ENCODE peak calls at places on chromosome 11, in six cellular contexts. Q, U, F, X, W and L are unnamed samples.

GRCh38 chr11:21635359-21635758 is 557.5 kb upstream of the ANO5 start:
- DNase-seq in U (no peak), F (no peak), Q (no peak), X (no peak), W (no peak), L (no peak)

GRCh38 chr11:65417221-65417701 is 5.3 kb upstream of the NEAT1 start:
- DNase-seq in Q (no peak), W (no peak), F (no peak), U (peak), X (peak), L (peak)

GRCh38 chr11:109957601-109958000 is 135.6 kb upstream of the ZC3H12C start:
- DNase-seq in Q (no peak), W (no peak), F (no peak), X (no peak), U (no peak), L (no peak)

GRCh38 chr11:8031248-8032115 is 44.3 kb downstream of the EIF3F start:
- DNase-seq in X (no peak), U (no peak), W (no peak), Q (no peak), F (no peak), L (no peak)

GRCh38 chr11:75055511-75055910 is 41.2 kb downstream of the OR2AT4 start:
- DNase-seq in X (no peak), W (no peak), Q (peak), U (no peak), F (no peak), L (no peak)

GRCh38 chr11:2134022-2135010 is 4.9 kb downstream of the IGF2 start:
- DNase-seq in X (no peak), Q (no peak), U (no peak), W (no peak), F (no peak), L (no peak)

GRCh38 chr11:103202048-103202651 is 92.9 kb downstream of the DYNC2H1 start:
- DNase-seq in X (no peak), Q (peak), U (no peak), F (peak), W (peak), L (no peak)

GRCh38 chr11:12126352-12127019 is 16.1 kb downstream of the MICAL2 start:
- DNase-seq in W (peak), F (no peak), Q (peak), U (no peak), X (no peak), L (peak)

GRCh38 chr11:112195906-112196305 is 20.6 kb downstream of the BCO2 start:
- DNase-seq in X (no peak), F (no peak), W (no peak), Q (peak), U (no peak), L (no peak)

GRCh38 chr11:129167315-129167714 is 24.8 kb downstream of the ARHGAP32 start:
- DNase-seq in X (no peak), U (no peak), F (no peak), W (no peak), Q (no peak), L (no peak)

GRCh38 chr11:27868226-27868625 is 168.0 kb upstream of the BDNF start:
- DNase-seq in U (no peak), F (no peak), X (no peak), W (no peak), Q (no peak), L (no peak)

GRCh38 chr11:102117472-102118113 is 7.3 kb downstream of the YAP1 start:
- DNase-seq in X (no peak), F (no peak), W (peak), U (no peak), Q (no peak), L (no peak)

GRCh38 chr11:65945941-65946558 is 770 bp downstream of the TSGA10IP start:
- DNase-seq in Q (no peak), F (no peak), W (no peak), U (no peak), X (no peak), L (no peak)

GRCh38 chr11:19853901-19854300 is 141.3 kb downstream of the NAV2 start:
- DNase-seq in Q (no peak), U (no peak), W (no peak), F (peak), X (no peak), L (no peak)

GRCh38 chr11:69364901-69365300 is 70.9 kb downstream of the MYEOV start:
- DNase-seq in X (no peak), Q (peak), W (peak), F (no peak), U (no peak), L (no peak)

GRCh38 chr11:93642416-93642815 is 19.1 kb upstream of the CEP295 start:
- DNase-seq in U (no peak), X (no peak), W (no peak), Q (no peak), F (no peak), L (no peak)

GRCh38 chr11:73413246-73413645 is 37.0 kb downstream of the RELT start:
- DNase-seq in U (no peak), X (no peak), Q (no peak), F (no peak), W (no peak), L (no peak)

GRCh38 chr11:69986421-69987229 is 91.5 kb upstream of the ANO1 start:
- DNase-seq in X (no peak), U (no peak), W (no peak), F (no peak), Q (no peak), L (no peak)

GRCh38 chr11:101944896-101945295 is 28.6 kb upstream of the ANGPTL5 start:
- DNase-seq in X (no peak), F (no peak), Q (no peak), W (no peak), U (no peak), L (no peak)

GRCh38 chr11:72696866-72697428 is 22.7 kb upstream of the PDE2A start:
- DNase-seq in F (no peak), X (peak), W (no peak), Q (peak), U (peak), L (peak)

GRCh38 chr11:6570691-6571427 is 32.6 kb downstream of the RRP8 start:
- DNase-seq in Q (no peak), X (no peak), U (no peak), W (no peak), F (no peak), L (no peak)

GRCh38 chr11:134261626-134262488 is 8.5 kb downstream of the ACAD8 start:
- DNase-seq in W (peak), U (no peak), X (no peak), Q (peak), F (no peak), L (no peak)

GRCh38 chr11:3834349-3835099 is 6.2 kb downstream of the RHOG start:
- DNase-seq in X (peak), Q (no peak), U (peak), F (no peak), W (no peak), L (peak)
- H3K4me3 ChIP-seq in X (no peak), Q (no peak), U (no peak), F (no peak), W (no peak), L (no peak)

GRCh38 chr11:132858203-132858602 is 674.1 kb downstream of the OPCML start:
- DNase-seq in X (no peak), F (peak), Q (no peak), U (no peak), W (peak), L (no peak)
- TF ChIP-seq CTCF in X (no peak), F (peak), Q (no peak), U (no peak), W (peak), L (no peak)

DNA sequence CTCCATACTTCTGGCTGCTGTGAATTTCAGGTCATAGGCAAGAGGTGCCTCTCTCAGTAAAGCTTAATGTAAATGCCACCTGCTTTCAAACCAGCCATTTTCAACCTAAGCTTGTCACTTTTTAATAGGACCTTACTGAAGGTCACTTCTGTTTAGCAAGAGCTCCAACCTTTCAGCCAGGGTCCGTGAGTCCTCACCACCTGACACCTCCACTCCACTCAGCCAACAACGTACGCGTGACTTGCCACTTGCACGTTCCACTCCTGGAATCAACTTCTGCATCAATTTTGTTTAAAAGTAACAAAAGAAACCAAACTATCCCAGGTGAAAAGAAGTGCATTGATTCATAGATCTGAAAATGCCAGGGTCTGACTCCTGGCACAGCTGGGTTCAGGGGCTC is 114.4 kb downstream of the TRIM29 start:
- DNase-seq in Q (no peak), W (no peak), F (no peak), X (no peak), U (no peak), L (no peak)
- H3K4me3 ChIP-seq in Q (no peak), W (no peak), F (no peak), X (no peak), U (no peak), L (no peak)

GRCh38 chr11:45484326-45484725 is 181.1 kb downstream of the CHST1 start:
- DNase-seq in F (no peak), U (no peak), Q (no peak), W (no peak), X (no peak), L (no peak)

GRCh38 chr11:45482331-45482730 is 183.1 kb downstream of the CHST1 start:
- DNase-seq in Q (no peak), F (no peak), X (no peak), U (peak), W (no peak), L (no peak)

GRCh38 chr11:45486461-45486860 is 179.0 kb downstream of the CHST1 start:
- DNase-seq in F (no peak), X (no peak), Q (no peak), W (no peak), U (peak), L (no peak)

GRCh38 chr11:45483361-45483760 is 182.1 kb downstream of the CHST1 start:
- DNase-seq in Q (no peak), W (no peak), X (no peak), U (peak), F (no peak), L (no peak)

DNA sequence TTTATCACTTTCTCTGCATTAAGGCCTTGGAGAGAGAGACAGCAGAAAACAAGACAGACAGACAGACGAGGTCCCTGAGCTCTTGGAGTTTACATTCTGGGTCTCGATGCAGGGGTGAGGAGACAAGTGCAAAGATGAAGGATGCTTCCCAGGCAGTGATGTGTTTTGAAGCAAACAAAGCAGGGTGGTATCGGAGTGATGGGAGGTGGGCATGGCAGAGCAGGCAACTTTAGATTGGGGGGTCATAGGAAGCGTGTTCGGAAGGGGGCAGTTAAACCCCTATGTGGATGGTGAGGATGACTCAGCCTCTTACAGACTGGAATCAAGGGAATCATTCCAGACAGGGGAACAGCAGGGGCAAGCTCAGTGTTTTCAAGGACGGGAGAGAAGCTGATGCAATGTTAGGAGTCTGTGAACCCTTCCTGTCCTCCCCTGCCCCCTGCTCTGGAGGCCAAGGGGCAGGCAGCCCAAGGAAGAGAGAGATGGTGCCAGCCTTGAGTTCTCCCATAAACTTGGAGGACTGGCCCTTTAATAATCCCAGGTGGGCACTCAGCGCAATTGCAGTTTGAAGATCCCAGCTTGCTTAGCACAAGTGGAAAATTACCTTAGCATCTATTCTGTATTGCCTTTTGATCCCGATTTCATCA is 180.2 kb downstream of the CHST1 start:
- DNase-seq in X (no peak), Q (no peak), F (no peak), W (no peak), U (peak), L (no peak)
- TF ChIP-seq CTCF in X (no peak), Q (no peak), F (no peak), W (no peak), U (no peak), L (no peak)